ENCODE peak calls at places on chromosomes 1 and 21, in seven cellular contexts. K is activated T-cell treated with anti-CD3 and anti-CD28 coated beads, Interleukin-2, amount 50 U/mL, for 24 hours; J is central memory CD4-positive, alpha-beta T cell; N is SK-N-SH; Q is C1 segment of cervical spinal cord; I is left lung; W is nephron progenitor cell. A is an unnamed sample.

GRCh38 chr1:165034136-165034535 is 322.4 kb downstream of the LMX1A start:
- DNase-seq in K (no peak), J (no peak), N (no peak), Q (no peak), I (no peak), W (no peak), A (no peak)

GRCh38 chr1:35573776-35574654 is 901 bp downstream of the TFAP2E start:
- DNase-seq in K (peak), J (no peak), N (no peak), Q (no peak), I (no peak), W (peak), A (no peak)

GRCh38 chr21:20701235-20701634 is 297.0 kb upstream of the NCAM2 start:
- DNase-seq in K (no peak), J (no peak), N (no peak), Q (no peak), I (no peak), W (no peak), A (no peak)

GRCh38 chr1:228370941-228371740 is 35.5 kb downstream of the TRIM11 start:
- DNase-seq in K (no peak), J (no peak), N (no peak), Q (no peak), I (peak), W (no peak), A (no peak)

GRCh38 chr1:31750858-31751638 is 13.1 kb downstream of the ADGRB2 start:
- DNase-seq in K (no peak), J (peak), N (no peak), Q (no peak), I (no peak), W (no peak), A (no peak)

GRCh38 chr1:151716771-151717631 is at the start of gene CELF3:
- DNase-seq in K (no peak), J (no peak), N (peak), Q (peak), I (no peak), W (peak), A (no peak)

GRCh38 chr1:210250665-210250997 is 18.0 kb downstream of the SERTAD4 start:
- DNase-seq in K (no peak), J (no peak), N (peak), Q (peak), I (no peak), W (peak), A (no peak)

GRCh38 chr1:152906023-152906565 is 2.3 kb upstream of the IVL start:
- DNase-seq in K (no peak), J (no peak), N (no peak), Q (no peak), I (no peak), W (no peak), A (peak)

GRCh38 chr1:231964955-231965354 is 338.4 kb downstream of the DISC1 start:
- DNase-seq in K (no peak), J (no peak), N (no peak), Q (no peak), I (no peak), W (no peak), A (no peak)

GRCh38 chr1:157985473-157985872 is 8.0 kb upstream of the KIRREL1 start:
- DNase-seq in K (no peak), J (no peak), N (no peak), Q (no peak), I (no peak), W (no peak), A (no peak)

GRCh38 chr1:98385691-98386090 is 275.8 kb upstream of the SNX7 start:
- DNase-seq in K (no peak), J (no peak), N (no peak), Q (no peak), I (no peak), W (no peak), A (peak)

GRCh38 chr1:13699936-13700520 is at the start of gene PRDM2:
- DNase-seq in K (peak), J (peak), N (peak), Q (peak), I (peak), W (peak), A (no peak)

GRCh38 chr1:175687699-175688098 is 55.7 kb downstream of the TNR start:
- DNase-seq in K (no peak), J (no peak), N (no peak), Q (no peak), I (no peak), W (no peak), A (no peak)

GRCh38 chr1:168722964-168723363 is 6.0 kb downstream of the DPT start:
- DNase-seq in K (no peak), J (no peak), N (no peak), Q (no peak), I (no peak), W (no peak), A (no peak)

GRCh38 chr1:147673816-147674215 is 3.5 kb upstream of the ACP6 start:
- DNase-seq in K (no peak), J (no peak), N (no peak), Q (no peak), I (no peak), W (no peak), A (no peak)

GRCh38 chr1:86515597-86515996 is 31.3 kb upstream of the CLCA4 start:
- DNase-seq in K (no peak), J (no peak), N (peak), Q (peak), I (no peak), W (no peak), A (no peak)

GRCh38 chr1:154896811-154897286 is 26.8 kb upstream of the KCNN3 start:
- DNase-seq in K (no peak), J (no peak), N (no peak), Q (peak), I (no peak), W (no peak), A (no peak)

GRCh38 chr1:215005078-215005477 is 77.5 kb upstream of the KCNK2 start:
- DNase-seq in K (no peak), J (no peak), N (peak), Q (no peak), I (no peak), W (no peak), A (no peak)

GRCh38 chr1:84892657-84893618 is at the start of gene LPAR3:
- DNase-seq in K (peak), J (no peak), N (peak), Q (no peak), I (peak), W (peak), A (no peak)

GRCh38 chr1:45134468-45134873 is 71.9 kb downstream of the ZSWIM5 start:
- DNase-seq in K (no peak), J (no peak), N (no peak), Q (no peak), I (no peak), W (no peak), A (no peak)

GRCh38 chr1:24189528-24189927 is 2.4 kb upstream of the IFNLR1 start:
- DNase-seq in K (no peak), J (no peak), N (no peak), Q (no peak), I (no peak), W (no peak), A (no peak)